ENCODE peak calls at places on chromosome 1, in seven cellular contexts. W, O, G, D, Z, F and X are unnamed samples.

GRCh38 chr1:224430511-224431113 is 4.0 kb downstream of the WDR26 start:
- DNase-seq in W (peak), O (no peak), G (peak), D (peak), Z (no peak), F (peak), X (peak)

GRCh38 chr1:33742663-33743062 is 121.2 kb upstream of the HMGB4 start:
- DNase-seq in W (no peak), O (no peak), G (no peak), D (no peak), Z (no peak), F (no peak), X (no peak)

GRCh38 chr1:234920136-234920842 is 208.3 kb downstream of the TOMM20 start:
- DNase-seq in W (peak), O (no peak), G (no peak), D (no peak), Z (no peak), F (no peak), X (no peak)

GRCh38 chr1:79859212-79859948 is 852.9 kb upstream of the ADGRL4 start:
- DNase-seq in W (no peak), O (peak), G (peak), D (no peak), Z (no peak), F (peak), X (no peak)

GRCh38 chr1:61432616-61433388 is 292.1 kb downstream of the TM2D1 start:
- DNase-seq in W (no peak), O (no peak), G (no peak), D (no peak), Z (no peak), F (peak), X (no peak)

GRCh38 chr1:237759371-237759770 is 131.4 kb downstream of the ZP4 start:
- DNase-seq in W (no peak), O (no peak), G (peak), D (no peak), Z (no peak), F (no peak), X (no peak)

GRCh38 chr1:204879351-204879750 is 8.7 kb downstream of the NFASC start:
- DNase-seq in W (no peak), O (no peak), G (no peak), D (no peak), Z (no peak), F (peak), X (no peak)

GRCh38 chr1:215842905-215843304 is 275.8 kb downstream of the KCTD3 start:
- DNase-seq in W (no peak), O (no peak), G (peak), D (no peak), Z (no peak), F (no peak), X (no peak)

GRCh38 chr1:173193639-173194038 is 13.5 kb downstream of the TNFSF4 start:
- DNase-seq in W (no peak), O (peak), G (no peak), D (no peak), Z (no peak), F (peak), X (no peak)

GRCh38 chr1:93219443-93219842 is 38.9 kb downstream of the CCDC18 start:
- DNase-seq in W (no peak), O (no peak), G (no peak), D (no peak), Z (no peak), F (no peak), X (no peak)

GRCh38 chr1:216502528-216503162 is 79.4 kb upstream of the USH2A start:
- DNase-seq in W (no peak), O (no peak), G (no peak), D (no peak), Z (no peak), F (no peak), X (no peak)

GRCh38 chr1:81174811-81175476 is 625.8 kb upstream of the ADGRL2 start:
- DNase-seq in W (no peak), O (no peak), G (peak), D (no peak), Z (no peak), F (no peak), X (no peak)

GRCh38 chr1:224505454-224506093 is 71.0 kb upstream of the WDR26 start:
- DNase-seq in W (no peak), O (no peak), G (no peak), D (no peak), Z (no peak), F (no peak), X (no peak)

GRCh38 chr1:172356620-172357019 is 63.9 kb upstream of the C1orf105 start:
- DNase-seq in W (no peak), O (peak), G (peak), D (no peak), Z (no peak), F (peak), X (no peak)

GRCh38 chr1:102919659-102920058 is 188.7 kb downstream of the COL11A1 start:
- DNase-seq in W (no peak), O (peak), G (peak), D (no peak), Z (no peak), F (peak), X (no peak)

GRCh38 chr1:119254067-119254720 is 113.7 kb upstream of the WARS2 start:
- DNase-seq in W (no peak), O (no peak), G (peak), D (no peak), Z (no peak), F (no peak), X (no peak)

GRCh38 chr1:185200889-185201288 is 43.9 kb downstream of the SWT1 start:
- DNase-seq in W (no peak), O (no peak), G (no peak), D (no peak), Z (no peak), F (no peak), X (no peak)

GRCh38 chr1:31627301-31627929 is 9.9 kb downstream of the HCRTR1 start:
- DNase-seq in W (peak), O (no peak), G (no peak), D (no peak), Z (peak), F (peak), X (no peak)

GRCh38 chr1:31625180-31625514 is 7.7 kb downstream of the HCRTR1 start:
- DNase-seq in W (no peak), O (no peak), G (no peak), D (no peak), Z (no peak), F (no peak), X (no peak)

GRCh38 chr1:31627930-31628421 is 10.5 kb downstream of the HCRTR1 start:
- DNase-seq in W (peak), O (no peak), G (no peak), D (no peak), Z (peak), F (peak), X (no peak)

GRCh38 chr1:31625561-31626272 is 8.2 kb downstream of the HCRTR1 start:
- DNase-seq in W (no peak), O (no peak), G (no peak), D (no peak), Z (no peak), F (peak), X (no peak)

GRCh38 chr1:31626451-31627202 is 9.1 kb downstream of the HCRTR1 start:
- DNase-seq in W (no peak), O (no peak), G (no peak), D (no peak), Z (no peak), F (peak), X (no peak)
- H3K4me3 ChIP-seq in W (no peak), O (no peak), G (no peak), D (no peak), Z (no peak), F (no peak), X (no peak)

GRCh38 chr1:6185635-6186382 is 5.7 kb upstream of the CHD5 start:
- DNase-seq in W (no peak), O (no peak), G (peak), D (no peak), Z (no peak), F (peak), X (no peak)

GRCh38 chr1:6181347-6181770 is 1.2 kb upstream of the CHD5 start:
- DNase-seq in W (no peak), O (no peak), G (no peak), D (no peak), Z (no peak), F (no peak), X (no peak)

GRCh38 chr1:6184083-6184783 is 4.1 kb upstream of the CHD5 start:
- DNase-seq in W (no peak), O (no peak), G (no peak), D (no peak), Z (no peak), F (no peak), X (no peak)

GRCh38 chr1:6185151-6185550 is 5.0 kb upstream of the CHD5 start:
- DNase-seq in W (no peak), O (peak), G (no peak), D (no peak), Z (no peak), F (peak), X (no peak)

GRCh38 chr1:6183520-6183989 is 3.4 kb upstream of the CHD5 start:
- DNase-seq in W (no peak), O (no peak), G (peak), D (no peak), Z (no peak), F (no peak), X (no peak)
- TF ChIP-seq CTCF in W (no peak), O (no peak), G (peak), D (no peak), Z (no peak), F (peak), X (no peak)

GRCh38 chr1:117610036-117610435 is 4.2 kb downstream of the TENT5C start:
- DNase-seq in W (no peak), O (no peak), G (no peak), D (no peak), Z (no peak), F (no peak), X (no peak)
- H3K4me3 ChIP-seq in W (no peak), O (no peak), G (no peak), D (no peak), Z (no peak), F (no peak), X (no peak)

DNA sequence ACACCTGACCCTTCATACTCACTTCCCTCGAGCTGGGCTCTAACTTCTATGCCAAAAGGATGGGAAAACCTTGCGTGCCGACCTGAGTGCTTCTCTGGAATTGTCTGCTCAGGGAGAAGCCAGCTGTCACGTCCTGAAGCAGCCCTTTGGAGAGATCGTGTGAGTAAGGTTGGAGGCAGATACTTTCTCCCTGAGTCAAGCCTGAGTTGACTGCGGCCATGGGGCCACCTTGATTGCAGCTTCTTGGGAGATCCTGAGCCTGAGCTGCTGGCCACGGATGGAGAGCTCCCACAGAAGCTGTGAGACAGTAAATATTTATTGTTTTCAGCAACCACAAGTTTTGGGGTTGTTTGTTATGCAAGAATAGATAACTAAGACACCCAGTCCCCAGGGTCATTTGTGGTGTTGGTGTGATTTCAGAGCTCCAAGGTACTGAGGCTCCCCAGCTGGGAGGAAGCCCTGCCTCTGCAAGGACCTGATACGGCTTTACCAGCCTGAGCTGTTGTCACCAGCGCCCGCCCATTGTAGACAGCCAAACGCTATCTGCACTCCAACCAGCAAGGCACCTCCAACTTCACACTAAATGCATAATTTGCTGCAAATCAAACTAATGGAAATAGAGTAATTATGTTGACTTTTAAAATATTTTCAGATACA is 531.6 kb downstream of the PTPRU start:
- DNase-seq in W (no peak), O (no peak), G (no peak), D (no peak), Z (no peak), F (no peak), X (no peak)
- TF ChIP-seq CTCF in W (no peak), O (no peak), G (no peak), D (no peak), Z (no peak), F (no peak), X (no peak)

GRCh38 chr1:14292533-14292932 is 306.0 kb upstream of the KAZN start:
- DNase-seq in W (no peak), O (no peak), G (no peak), D (no peak), Z (no peak), F (no peak), X (no peak)
- H3K4me3 ChIP-seq in W (no peak), O (no peak), G (no peak), D (no peak), Z (no peak), F (no peak), X (no peak)

GRCh38 chr1:153857505-153857904 is 65.3 kb downstream of the GATAD2B start:
- DNase-seq in W (no peak), O (no peak), G (no peak), D (no peak), Z (no peak), F (no peak), X (no peak)

GRCh38 chr1:153866045-153866850 is 56.5 kb downstream of the GATAD2B start:
- DNase-seq in W (no peak), O (peak), G (no peak), D (peak), Z (no peak), F (peak), X (no peak)

GRCh38 chr1:153860285-153860684 is 62.5 kb downstream of the GATAD2B start:
- DNase-seq in W (no peak), O (no peak), G (no peak), D (no peak), Z (no peak), F (no peak), X (no peak)
- TF ChIP-seq CTCF in W (no peak), O (no peak), G (no peak), D (no peak), Z (no peak), F (no peak), X (no peak)